ENCODE peak calls at places on chromosomes 5 and 9, in five cellular contexts. W is fibroblast of pulmonary artery, I is RWPE1, X is progenitor cell of endocrine pancreas, E is breast epithelium. T is an unnamed sample.

GRCh38 chr5:55173696-55174101 is 722 bp upstream of the CDC20B start:
- DNase-seq in I (no peak), E (no peak), X (no peak), W (no peak), T (no peak)

GRCh38 chr5:59133801-59134261 is 551.0 kb downstream of the RAB3C start:
- DNase-seq in W (peak; percentile 80), X (no peak), E (no peak), I (peak; percentile 17), T (no peak)

GRCh38 chr9:31824860-31825259 is 559.6 kb upstream of the ACO1 start:
- DNase-seq in X (no peak), W (no peak), E (no peak), I (no peak), T (no peak)

GRCh38 chr5:162068412-162068811 is 839 bp downstream of the GABRG2 start:
- DNase-seq in X (peak; percentile 79), E (peak; percentile 50), W (peak; percentile 7), I (peak; percentile 27), T (peak; percentile 84)

GRCh38 chr9:123955637-123956036 is 25.7 kb upstream of the DENND1A start:
- DNase-seq in W (no peak), E (no peak), I (no peak), X (no peak), T (no peak)

GRCh38 chr5:10303699-10304170 is 4.0 kb downstream of the CMBL start:
- DNase-seq in E (no peak), W (no peak), I (no peak), X (no peak), T (no peak)

GRCh38 chr5:36944607-36945225 is 68.1 kb downstream of the NIPBL start:
- DNase-seq in W (peak; percentile 84), E (no peak), X (no peak), I (peak; percentile 8), T (no peak)

GRCh38 chr5:124433170-124433569 is 313.3 kb downstream of the ZNF608 start:
- DNase-seq in I (no peak), E (no peak), X (no peak), W (no peak), T (no peak)

GRCh38 chr9:94804917-94805544 is 78.5 kb downstream of the AOPEP start:
- DNase-seq in X (no peak), W (no peak), I (peak; percentile 55), E (no peak), T (no peak)

GRCh38 chr5:173618927-173619519 is 2.6 kb upstream of the BOD1 start:
- DNase-seq in I (peak; percentile 81), E (no peak), X (peak; percentile 25), W (peak; percentile 75), T (peak; percentile 59)

GRCh38 chr9:105359899-105360298 is 87.9 kb upstream of the FSD1L start:
- DNase-seq in I (no peak), E (no peak), W (peak; percentile 33), X (no peak), T (no peak)

GRCh38 chr5:119808474-119808873 is 179.1 kb downstream of the FAM170A start:
- DNase-seq in E (no peak), X (no peak), W (no peak), I (no peak), T (no peak)

GRCh38 chr5:14405267-14405666 is 176.3 kb upstream of the OTULINL start:
- DNase-seq in X (no peak), E (no peak), I (no peak), W (no peak), T (peak; percentile 24)

GRCh38 chr5:66840527-66841013 is 244.4 kb downstream of the MAST4 start:
- DNase-seq in X (no peak), E (no peak), W (no peak), I (no peak), T (no peak)

GRCh38 chr9:94030318-94031179 is 53.7 kb upstream of the PTPDC1 start:
- DNase-seq in I (peak; percentile 96), E (peak; percentile 85), W (peak; percentile 85), X (peak; percentile 68), T (peak; percentile 83)

GRCh38 chr5:118793091-118793490 is 195.3 kb downstream of the DTWD2 start:
- DNase-seq in X (no peak), I (no peak), E (no peak), W (no peak), T (no peak)

GRCh38 chr9:95626885-95627558 is 110.3 kb upstream of the PTCH1 start:
- DNase-seq in X (no peak), W (no peak), E (no peak), I (no peak), T (no peak)

GRCh38 chr9:93129691-93130500 is 4.2 kb downstream of the NINJ1 start:
- DNase-seq in W (no peak), I (no peak), X (no peak), E (no peak), T (no peak)

GRCh38 chr9:97906236-97906831 is 16.0 kb downstream of the TRMO start:
- DNase-seq in E (no peak), I (no peak), W (no peak), X (no peak), T (no peak)

GRCh38 chr9:129944501-129945116 is 98.4 kb downstream of the FNBP1 start:
- DNase-seq in W (no peak), E (no peak), I (no peak), X (no peak), T (no peak)

GRCh38 chr9:134304712-134305111 is 21.5 kb upstream of the RXRA start:
- DNase-seq in E (no peak), W (no peak), I (no peak), X (no peak), T (no peak)

GRCh38 chr5:115461093-115461492 is 83.5 kb downstream of the FEM1C start:
- DNase-seq in X (no peak), I (no peak), E (no peak), W (no peak), T (no peak)

GRCh38 chr5:10214036-10214435 is 35.7 kb downstream of the ATPSCKMT start:
- DNase-seq in X (no peak), W (no peak), E (no peak), I (no peak), T (no peak)

GRCh38 chr9:117044241-117044640 is 357.1 kb downstream of the TRIM32 start:
- DNase-seq in X (no peak), W (no peak), I (no peak), E (no peak), T (peak; percentile 3)

GRCh38 chr9:121736964-121737462 is 85.6 kb downstream of the DAB2IP start:
- DNase-seq in W (no peak), I (peak; percentile 74), X (no peak), E (peak; percentile 77), T (no peak)

GRCh38 chr9:32430720-32431119 is 46.3 kb downstream of the ACO1 start:
- DNase-seq in E (no peak), X (no peak), I (peak; percentile 26), W (peak; percentile 78), T (no peak)

GRCh38 chr9:129311638-129312037 is 133.6 kb upstream of the IER5L start:
- DNase-seq in X (no peak), I (no peak), E (no peak), W (no peak), T (no peak)

GRCh38 chr5:172172912-172173591 is 15.0 kb downstream of the STK10 start:
- DNase-seq in X (no peak), W (no peak), I (no peak), E (no peak), T (no peak)

GRCh38 chr9:92961627-92962302 is 14.4 kb downstream of the FGD3 start:
- DNase-seq in W (no peak), I (no peak), X (no peak), E (peak; percentile 28), T (no peak)

GRCh38 chr5:95163079-95163478 is 121.8 kb downstream of the MCTP1 start:
- DNase-seq in E (no peak), I (no peak), W (no peak), X (no peak), T (no peak)

GRCh38 chr5:58069846-58070245 is 390.0 kb downstream of the PLK2 start:
- DNase-seq in E (no peak), W (no peak), X (no peak), I (no peak), T (no peak)

GRCh38 chr5:175921066-175921730 is 46.9 kb downstream of the THOC3 start:
- DNase-seq in W (no peak), E (no peak), I (no peak), X (no peak), T (no peak)

GRCh38 chr9:96615421-96615820 is 4.2 kb downstream of the CDC14B start:
- DNase-seq in I (no peak), W (no peak), X (no peak), E (no peak), T (no peak)

GRCh38 chr5:174217527-174217926 is 172.0 kb downstream of the NSG2 start:
- DNase-seq in E (no peak), X (no peak), W (no peak), I (no peak), T (no peak)

GRCh38 chr5:5615569-5615968 is 193.1 kb downstream of the ICE1 start:
- DNase-seq in X (no peak), E (no peak), W (no peak), I (no peak), T (no peak)

DNA sequence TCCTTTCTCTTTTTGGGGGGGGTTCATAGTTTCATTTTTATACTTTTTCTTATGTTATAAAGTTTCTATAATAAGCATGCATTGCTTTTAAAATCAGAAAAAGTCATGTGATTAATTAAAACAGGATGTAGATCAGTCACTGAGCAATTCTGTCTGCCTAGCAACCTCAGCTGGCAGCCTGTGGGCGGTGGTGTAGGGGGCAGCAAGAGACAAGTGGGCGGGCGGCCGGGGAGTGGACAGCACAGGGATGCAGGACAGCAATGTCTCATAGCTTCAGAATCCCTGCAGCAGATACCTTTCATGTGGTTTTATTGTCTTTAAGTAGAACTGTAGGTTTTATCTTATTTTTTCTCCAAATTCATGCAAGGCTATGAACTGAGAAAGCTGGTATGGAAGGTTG is 101.9 kb upstream of the S1PR3 start:
- DNase-seq in X (no peak), E (no peak), W (no peak), I (no peak), T (no peak)
- TF ChIP-seq CTCF in X (no peak), E (no peak), W (no peak), I (no peak), T (no peak)

GRCh38 chr9:19193029-19193324 is 37.5 kb upstream of the DENND4C start:
- DNase-seq in X (no peak), E (no peak), W (no peak), I (no peak), T (no peak)
- TF ChIP-seq CTCF in X (no peak), E (no peak), W (no peak), I (no peak), T (no peak)

DNA sequence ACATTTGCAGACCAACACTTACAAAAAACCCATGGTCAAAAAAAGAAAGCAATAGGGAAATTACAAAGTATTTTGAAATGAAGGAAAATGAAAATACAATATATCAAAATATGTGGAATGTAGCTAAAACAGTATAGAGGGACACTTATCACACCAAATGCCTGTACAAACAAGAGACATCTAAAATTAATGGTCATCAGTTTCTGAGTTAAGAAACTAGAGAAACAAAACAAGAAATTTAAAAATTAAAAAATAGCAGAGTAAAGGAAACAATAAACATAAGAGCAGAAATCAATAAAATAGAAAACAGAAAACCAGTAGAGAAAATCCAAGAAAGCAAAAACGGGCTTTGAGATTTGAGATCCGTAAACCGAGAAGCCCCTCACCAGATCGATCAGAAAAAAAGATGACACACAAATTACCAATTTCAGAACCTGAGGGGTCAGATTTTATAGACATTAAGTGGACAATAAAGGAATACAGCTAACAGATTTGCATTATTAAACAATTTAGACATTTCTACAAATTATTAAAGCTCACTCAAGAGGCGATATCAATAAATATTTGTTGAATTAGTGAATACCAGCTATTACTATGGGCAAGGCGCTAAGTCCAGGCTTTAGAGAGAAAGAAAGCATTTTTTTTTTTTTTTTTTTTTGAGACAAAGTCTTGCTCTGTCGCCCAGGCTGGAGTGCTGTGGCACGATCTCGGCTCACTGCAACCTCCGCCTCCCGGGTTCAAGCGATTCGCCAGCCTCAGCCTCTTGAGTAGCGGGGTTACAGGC is 1.0 kb upstream of the TENT2 start:
- DNase-seq in E (no peak), I (no peak), W (no peak), X (no peak), T (no peak)
- TF ChIP-seq CTCF in E (no peak), I (no peak), W (no peak), X (no peak), T (no peak)

GRCh38 chr9:2620876-2621677 is 510 bp upstream of the VLDLR start:
- DNase-seq in I (peak; percentile 40), W (peak; percentile 81), E (peak; percentile 73), X (no peak), T (peak; percentile 75)
- TF ChIP-seq CTCF in I (no peak), W (peak; percentile 22), E (no peak), X (no peak), T (no peak)